ENCODE peak calls at places on chromosomes 3 and 15, in eight cellular contexts. G is WTC11; V is AG09319; K is IMR-90; I is CD4-positive, alpha-beta T cell; P is cardiac muscle cell; U is A549; O is OCI-LY7. T is an unnamed sample.

GRCh38 chr15:42150246-42150970 is 6.0 kb downstream of the PLA2G4F start:
- DNase-seq in V (no peak), P (no peak), I (no peak), G (no peak), U (no peak), O (no peak), K (no peak), T (no peak)

GRCh38 chr3:196140224-196140623 is 58.3 kb upstream of the TFRC start:
- DNase-seq in O (no peak), U (no peak), V (no peak), K (no peak), P (no peak), I (no peak), G (no peak), T (no peak)

GRCh38 chr3:56919137-56919796 is 117.5 kb upstream of the ARHGEF3 start:
- DNase-seq in V (no peak), O (peak), P (no peak), I (no peak), G (no peak), U (no peak), K (no peak), T (no peak)

GRCh38 chr15:49622561-49622960 is 1.7 kb downstream of the DTWD1 start:
- DNase-seq in U (no peak), K (no peak), G (no peak), O (no peak), P (no peak), V (no peak), I (no peak), T (no peak)

GRCh38 chr3:154955907-154956533 is 124.1 kb upstream of the MME start:
- DNase-seq in K (no peak), I (no peak), U (no peak), O (no peak), G (no peak), P (no peak), V (no peak), T (no peak)

GRCh38 chr3:186209810-186210752 is 101.2 kb upstream of the ETV5 start:
- DNase-seq in V (peak), I (no peak), U (no peak), O (peak), G (peak), P (no peak), K (peak), T (no peak)

GRCh38 chr3:58034738-58035511 is 26.7 kb downstream of the FLNB start:
- DNase-seq in I (no peak), U (no peak), O (no peak), G (no peak), P (no peak), K (no peak), V (no peak), T (no peak)

GRCh38 chr3:141793476-141794260 is 30.5 kb downstream of the GRK7 start:
- DNase-seq in I (no peak), U (no peak), K (no peak), P (no peak), O (no peak), G (peak), V (no peak), T (peak)

GRCh38 chr3:132641837-132642538 is 17.6 kb downstream of the ACAD11 start:
- DNase-seq in K (peak), G (no peak), V (peak), U (peak), O (peak), I (no peak), P (peak), T (no peak)

GRCh38 chr15:65920825-65921309 is 51.6 kb downstream of the RAB11A start:
- DNase-seq in G (no peak), I (no peak), U (no peak), K (no peak), O (no peak), V (no peak), P (no peak), T (no peak)

GRCh38 chr3:129122697-129123055 is 1.1 kb upstream of the RAB43 start:
- DNase-seq in O (no peak), U (no peak), I (no peak), V (no peak), G (no peak), P (no peak), K (no peak), T (no peak)

GRCh38 chr3:126557415-126557745 is 1.4 kb downstream of the C3orf22 start:
- DNase-seq in O (no peak), U (no peak), P (no peak), K (no peak), V (no peak), I (no peak), G (no peak), T (peak)

GRCh38 chr15:76470691-76471090 is 134.1 kb downstream of the ISL2 start:
- DNase-seq in U (no peak), V (no peak), O (no peak), K (peak), G (no peak), I (no peak), P (no peak), T (no peak)

GRCh38 chr3:148223266-148223665 is 474.4 kb upstream of the AGTR1 start:
- DNase-seq in U (no peak), O (no peak), K (no peak), I (no peak), V (no peak), P (no peak), G (no peak), T (no peak)

GRCh38 chr3:169980055-169980454 is 13.4 kb downstream of the SEC62 start:
- DNase-seq in P (no peak), K (peak), G (no peak), U (no peak), V (peak), O (no peak), I (no peak), T (no peak)

GRCh38 chr15:90188914-90189748 is 12.0 kb upstream of the SEMA4B start:
- DNase-seq in O (no peak), K (no peak), G (no peak), V (no peak), P (no peak), I (no peak), U (no peak), T (no peak)

GRCh38 chr3:177811111-177811510 is 613.8 kb upstream of the TBL1XR1 start:
- DNase-seq in O (no peak), K (no peak), G (no peak), I (no peak), U (no peak), V (no peak), P (no peak), T (no peak)

GRCh38 chr3:45765286-45765851 is 31.0 kb downstream of the SLC6A20 start:
- DNase-seq in O (no peak), G (no peak), I (no peak), K (no peak), U (no peak), V (no peak), P (no peak), T (no peak)

GRCh38 chr15:39488498-39488897 is 92.4 kb upstream of the THBS1 start:
- DNase-seq in I (no peak), O (no peak), G (no peak), V (no peak), K (peak), U (no peak), P (no peak), T (no peak)

GRCh38 chr15:67126551-67127333 is 61.3 kb downstream of the SMAD3 start:
- DNase-seq in K (no peak), I (no peak), U (no peak), O (no peak), G (no peak), V (no peak), P (no peak), T (no peak)

GRCh38 chr15:66786222-66786621 is 84.2 kb downstream of the SMAD6 start:
- DNase-seq in V (no peak), K (no peak), G (no peak), U (no peak), P (no peak), I (no peak), O (no peak), T (no peak)

GRCh38 chr3:126704494-126705214 is 614 bp downstream of the CHCHD6 start:
- DNase-seq in V (no peak), O (no peak), I (no peak), U (no peak), G (no peak), K (no peak), P (no peak), T (no peak)

GRCh38 chr3:32313723-32314473 is 75.4 kb downstream of the CMTM8 start:
- DNase-seq in U (no peak), K (peak), O (no peak), G (no peak), V (no peak), I (peak), P (no peak), T (no peak)

GRCh38 chr3:113096158-113096893 is 105.5 kb downstream of the GTPBP8 start:
- DNase-seq in G (no peak), O (no peak), I (no peak), V (peak), P (no peak), K (peak), U (no peak), T (no peak)

DNA sequence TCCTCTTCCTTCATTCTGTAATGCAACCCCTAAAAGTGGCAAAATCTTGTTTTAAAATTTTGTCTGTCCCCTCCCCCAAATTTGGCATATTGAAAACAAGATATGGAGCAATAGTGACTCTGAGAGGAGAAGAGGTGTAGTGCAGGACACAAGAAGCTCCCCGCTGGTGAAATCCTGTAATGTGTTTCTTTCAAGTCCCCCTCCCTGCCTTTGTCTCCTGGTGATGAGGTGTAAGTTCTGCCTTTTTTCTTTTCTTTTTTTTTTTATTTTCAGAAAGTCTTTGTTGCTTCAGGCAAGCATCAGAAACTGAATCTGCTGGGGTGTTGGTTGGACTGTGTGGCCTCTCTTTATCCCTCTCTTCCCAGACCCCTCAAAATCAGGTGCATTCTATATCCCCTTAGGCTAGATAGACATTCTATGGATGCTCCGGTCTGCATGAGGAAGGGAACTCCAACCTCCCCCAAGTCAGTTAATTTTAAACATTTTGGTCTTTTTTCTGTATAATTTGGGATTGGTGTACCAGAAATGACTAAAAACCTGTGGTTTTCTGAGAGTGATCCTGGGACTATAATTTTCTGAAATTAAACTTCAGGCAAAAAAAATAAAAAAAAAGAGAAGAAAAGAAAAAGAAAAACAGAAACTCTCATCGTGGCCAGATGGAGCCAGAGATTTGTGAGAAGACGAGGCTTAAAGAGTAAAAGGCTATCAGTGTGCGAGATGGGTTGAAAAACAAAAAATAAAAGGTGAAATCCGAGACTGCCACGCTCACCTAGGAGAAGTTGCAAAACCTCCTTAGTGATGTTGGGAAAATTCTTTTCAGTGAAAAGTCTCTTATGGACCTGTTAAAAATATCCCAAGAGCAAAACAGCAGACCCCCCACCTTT is 21.4 kb downstream of the ACKR2 start:
- DNase-seq in U (peak), P (peak), I (no peak), G (peak), V (no peak), O (peak), K (peak), T (no peak)
- TF ChIP-seq CTCF in U (no peak), P (peak), I (no peak), G (peak), V (peak), O (peak), K (peak), T (no peak)

GRCh38 chr3:149342413-149343340 is 9.2 kb upstream of the TM4SF18 start:
- DNase-seq in I (no peak), V (no peak), O (no peak), U (no peak), P (no peak), K (peak), G (no peak), T (no peak)

GRCh38 chr3:149339931-149340309 is 6.5 kb upstream of the TM4SF18 start:
- DNase-seq in I (no peak), O (no peak), P (no peak), K (peak), U (peak), G (peak), V (peak), T (no peak)

GRCh38 chr3:149340310-149340933 is 7.0 kb upstream of the TM4SF18 start:
- DNase-seq in P (no peak), G (no peak), V (no peak), K (peak), O (no peak), U (no peak), I (no peak), T (no peak)

DNA sequence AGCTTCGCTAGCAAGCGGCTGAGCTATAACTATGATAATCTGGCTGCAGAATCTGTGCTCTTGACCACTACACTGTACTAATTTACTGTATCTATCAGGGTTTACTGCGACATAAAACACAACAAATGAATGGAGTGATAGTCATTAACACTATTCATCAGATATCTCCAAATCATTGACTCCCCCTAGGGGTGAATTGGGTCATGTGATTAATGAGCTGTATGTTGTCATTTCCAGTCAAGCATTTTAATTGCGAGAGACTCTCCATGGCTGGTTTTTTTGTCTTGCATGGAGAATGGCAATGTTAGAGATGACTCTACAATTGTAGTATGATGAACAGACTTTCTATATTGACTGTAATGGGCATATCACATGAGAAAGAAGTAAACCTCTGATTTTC is 10.5 kb upstream of the TM4SF18 start:
- DNase-seq in O (peak), U (no peak), P (no peak), I (no peak), V (no peak), K (no peak), G (no peak), T (no peak)
- TF ChIP-seq CTCF in O (peak), U (peak), P (no peak), I (no peak), V (no peak), K (no peak), G (peak), T (peak)

GRCh38 chr3:77506384-77506783 is 466.5 kb downstream of the ROBO2 start:
- DNase-seq in G (no peak), V (no peak), U (no peak), P (no peak), I (no peak), K (no peak), O (no peak), T (no peak)
- TF ChIP-seq CTCF in G (no peak), V (no peak), U (no peak), P (no peak), I (no peak), K (no peak), O (no peak), T (no peak)

DNA sequence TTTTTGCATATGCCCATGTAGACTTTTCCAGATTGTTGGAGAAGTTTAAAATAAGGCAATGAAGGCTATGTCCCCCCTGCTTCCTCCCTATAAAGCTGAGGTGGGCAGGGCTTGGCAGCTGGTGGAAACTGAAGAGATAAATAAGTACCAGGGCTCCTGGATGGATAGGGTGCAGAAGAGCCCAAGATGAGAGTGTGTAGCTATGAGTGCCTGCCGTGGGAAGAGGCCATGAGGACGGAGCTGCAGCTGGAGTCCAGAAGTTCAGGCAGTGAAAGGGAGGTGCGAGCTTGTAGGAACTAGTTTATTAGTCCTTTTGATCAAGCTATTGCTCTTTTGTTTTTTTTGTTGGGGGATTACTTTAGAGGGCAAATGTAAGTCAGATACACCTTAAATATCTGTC is 52.4 kb downstream of the PHLDB2 start:
- DNase-seq in I (no peak), K (no peak), G (no peak), V (no peak), U (no peak), O (no peak), P (no peak), T (no peak)
- TF ChIP-seq CTCF in I (no peak), K (no peak), G (no peak), V (no peak), U (no peak), O (no peak), P (no peak), T (no peak)

GRCh38 chr15:78284758-78285157 is 14.7 kb downstream of the SKIC8 start:
- DNase-seq in O (no peak), G (no peak), V (no peak), K (no peak), U (no peak), I (no peak), P (no peak), T (no peak)
- TF ChIP-seq CTCF in O (peak), G (no peak), V (peak), K (no peak), U (no peak), I (no peak), P (peak), T (no peak)

GRCh38 chr15:80835338-80835737 is 56.2 kb downstream of the CEMIP start:
- DNase-seq in U (peak), V (no peak), O (no peak), I (no peak), G (peak), K (no peak), P (no peak), T (no peak)
- TF ChIP-seq CTCF in U (no peak), V (peak), O (no peak), I (no peak), G (no peak), K (peak), P (peak), T (no peak)

DNA sequence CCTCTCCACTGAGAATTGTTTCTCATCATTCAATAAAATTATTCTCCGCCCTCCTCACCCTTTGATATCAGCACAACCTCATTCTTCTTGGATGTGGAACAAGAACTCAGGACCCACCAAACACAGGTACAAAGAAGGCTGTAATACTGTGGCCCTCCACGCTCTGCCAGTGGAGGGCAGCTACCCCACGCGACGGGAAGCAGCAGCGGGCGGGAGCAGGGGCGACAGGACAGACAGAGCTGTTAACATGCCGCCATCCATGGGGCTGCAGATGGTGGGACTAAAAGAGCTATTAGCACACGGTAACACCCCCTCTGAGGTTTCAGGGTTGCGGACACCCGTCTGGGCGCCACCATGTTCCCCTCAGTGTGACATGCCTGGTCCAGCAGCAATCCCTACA is 37.5 kb downstream of the EMC4 start:
- DNase-seq in U (no peak), I (no peak), P (no peak), O (no peak), V (no peak), G (no peak), K (no peak), T (no peak)
- TF ChIP-seq CTCF in U (no peak), I (no peak), P (no peak), O (no peak), V (no peak), G (no peak), K (no peak), T (no peak)

DNA sequence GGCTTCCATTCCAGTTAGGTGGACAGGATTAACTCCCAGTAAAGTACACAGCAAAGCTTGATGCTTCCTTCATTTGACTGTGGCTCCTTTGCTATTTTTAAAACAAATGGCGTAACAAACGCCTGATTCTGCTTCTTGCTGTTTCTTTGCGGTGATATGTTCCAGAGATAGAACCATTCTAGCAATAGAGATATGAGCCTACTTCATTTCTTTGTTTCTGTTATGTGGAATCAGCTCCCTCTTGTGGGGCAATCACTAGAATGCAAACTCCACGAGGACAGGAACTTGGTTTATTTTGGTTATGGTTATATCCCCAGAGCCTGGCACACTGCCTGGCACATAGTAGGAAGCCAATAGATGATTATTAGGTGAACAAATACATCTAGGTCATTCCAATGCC is 122.6 kb upstream of the SLC6A11 start:
- DNase-seq in G (no peak), I (no peak), K (peak), P (no peak), O (peak), V (no peak), U (no peak), T (no peak)
- TF ChIP-seq CTCF in G (no peak), I (no peak), K (no peak), P (peak), O (peak), V (no peak), U (no peak), T (no peak)

DNA sequence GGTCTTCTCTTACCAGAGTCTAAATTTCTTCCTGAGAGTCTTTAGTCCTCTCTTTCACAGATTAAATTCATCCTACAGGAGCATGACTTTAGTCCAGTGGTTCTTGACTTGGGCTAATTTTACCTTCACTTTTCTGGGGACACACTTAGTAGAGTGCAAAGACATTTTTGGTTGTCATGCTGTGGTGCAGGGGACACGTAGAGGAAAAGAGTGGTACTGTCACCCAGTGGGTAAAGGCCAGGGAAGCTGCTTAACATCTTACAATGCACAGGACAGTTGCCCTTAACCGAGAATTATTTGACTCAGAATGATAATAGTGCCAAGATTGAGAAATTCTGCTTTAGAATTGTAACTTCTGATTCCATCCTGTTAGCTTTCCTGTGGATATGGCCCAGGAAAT is 772.5 kb upstream of the GRM7 start:
- DNase-seq in U (no peak), I (no peak), P (no peak), G (no peak), O (no peak), V (no peak), K (no peak), T (no peak)
- TF ChIP-seq CTCF in U (no peak), I (no peak), P (no peak), G (no peak), O (peak), V (no peak), K (no peak), T (no peak)

T was measured in glutamatergic neuron.